ENCODE peak calls at places on chromosome 9, in nine cellular contexts. K is gastrocnemius medialis; G is adipocyte; R is non-pigmented ciliary epithelial cell; V is T-cell; H is astrocyte of the cerebellum; O is transverse colon; B is stimulated activated effector memory CD8-positive, alpha-beta T cell treated with anti-CD3 and anti-CD28 coated beads, Interleukin-12 subunit alpha, Interleukin-12 subunit beta, amount 100 ng/mL, for 72 hours; A is NCI-H345. N is an unnamed sample.

GRCh38 chr9:117073539-117074336 is 341.1 kb downstream of the ASTN2 start:
- DNase-seq in K (no peak), G (no peak), R (no peak), V (no peak), H (peak), O (no peak), B (no peak), A (peak), N (peak)

GRCh38 chr9:134434896-134435506 is 108.7 kb downstream of the RXRA start:
- DNase-seq in K (peak), G (peak), R (peak), V (no peak), H (peak), O (peak), B (no peak), A (peak), N (peak)

GRCh38 chr9:107337676-107338590 is 54.9 kb downstream of the RAD23B start:
- DNase-seq in K (no peak), G (peak), R (no peak), V (no peak), H (no peak), O (no peak), B (no peak), A (no peak), N (peak)

GRCh38 chr9:120692901-120693573 is 21.2 kb downstream of the MEGF9 start:
- DNase-seq in K (no peak), G (peak), R (no peak), V (no peak), H (peak), O (no peak), B (no peak), A (no peak), N (no peak)

GRCh38 chr9:135925496-135926133 is 18.3 kb upstream of the CAMSAP1 start:
- DNase-seq in K (no peak), G (no peak), R (no peak), V (no peak), H (no peak), O (no peak), B (peak), A (no peak), N (no peak)

GRCh38 chr9:128438343-128439109 is 17.3 kb upstream of the ODF2 start:
- DNase-seq in K (peak), G (peak), R (no peak), V (peak), H (peak), O (peak), B (peak), A (peak), N (peak)

GRCh38 chr9:105198023-105198422 is 46.4 kb upstream of the SLC44A1 start:
- DNase-seq in K (no peak), G (no peak), R (no peak), V (no peak), H (no peak), O (no peak), B (no peak), A (no peak), N (no peak)

GRCh38 chr9:18429065-18429464 is 44.9 kb upstream of the ADAMTSL1 start:
- DNase-seq in K (no peak), G (peak), R (no peak), V (no peak), H (no peak), O (no peak), B (no peak), A (no peak), N (peak)

GRCh38 chr9:110555971-110556370 is 23.6 kb downstream of the SVEP1 start:
- DNase-seq in K (peak), G (peak), R (peak), V (no peak), H (peak), O (peak), B (no peak), A (no peak), N (peak)

GRCh38 chr9:93226819-93227218 is 42.9 kb downstream of the WNK2 start:
- DNase-seq in K (no peak), G (no peak), R (no peak), V (no peak), H (no peak), O (peak), B (no peak), A (no peak), N (no peak)

GRCh38 chr9:127384016-127384730 is 12.8 kb upstream of the SLC2A8 start:
- DNase-seq in K (no peak), G (no peak), R (no peak), V (no peak), H (no peak), O (no peak), B (no peak), A (no peak), N (no peak)

GRCh38 chr9:110327735-110328134 is 9.9 kb downstream of the TXNDC8 start:
- DNase-seq in K (no peak), G (no peak), R (no peak), V (no peak), H (no peak), O (no peak), B (no peak), A (no peak), N (no peak)

GRCh38 chr9:2157277-2158105 is 142.3 kb downstream of the SMARCA2 start:
- DNase-seq in K (peak), G (peak), R (no peak), V (no peak), H (no peak), O (peak), B (peak), A (no peak), N (peak)

GRCh38 chr9:26781906-26782305 is 110.7 kb downstream of the CAAP1 start:
- DNase-seq in K (no peak), G (peak), R (no peak), V (no peak), H (no peak), O (no peak), B (no peak), A (no peak), N (no peak)

GRCh38 chr9:7154003-7154619 is 396.3 kb downstream of the KDM4C start:
- DNase-seq in K (no peak), G (no peak), R (no peak), V (no peak), H (no peak), O (no peak), B (no peak), A (no peak), N (no peak)

GRCh38 chr9:20015427-20015931 is 226.6 kb upstream of the SLC24A2 start:
- DNase-seq in K (no peak), G (no peak), R (no peak), V (peak), H (no peak), O (no peak), B (no peak), A (no peak), N (no peak)

GRCh38 chr9:93464395-93464794 is 11.0 kb upstream of the FAM120AOS start:
- DNase-seq in K (no peak), G (no peak), R (no peak), V (no peak), H (no peak), O (no peak), B (no peak), A (no peak), N (no peak)

GRCh38 chr9:115717298-115717697 is 436.3 kb upstream of the PAPPA start:
- DNase-seq in K (no peak), G (peak), R (no peak), V (no peak), H (no peak), O (no peak), B (no peak), A (no peak), N (no peak)

GRCh38 chr9:114910541-114910940 is 19.9 kb downstream of the TNFSF8 start:
- DNase-seq in K (no peak), G (no peak), R (no peak), V (no peak), H (no peak), O (no peak), B (no peak), A (no peak), N (peak)

GRCh38 chr9:131992906-131993657 is 86.6 kb downstream of the MED27 start:
- DNase-seq in K (no peak), G (no peak), R (no peak), V (no peak), H (no peak), O (no peak), B (no peak), A (no peak), N (no peak)

GRCh38 chr9:70805953-70806352 is 315.5 kb downstream of the TRPM3 start:
- DNase-seq in K (peak), G (no peak), R (no peak), V (no peak), H (no peak), O (no peak), B (no peak), A (no peak), N (no peak)

GRCh38 chr9:123784513-123784912 is 145.4 kb downstream of the DENND1A start:
- DNase-seq in K (no peak), G (peak), R (peak), V (no peak), H (peak), O (no peak), B (no peak), A (no peak), N (peak)

GRCh38 chr9:127568971-127569818 is 42.9 kb upstream of the STXBP1 start:
- DNase-seq in K (peak), G (peak), R (no peak), V (peak), H (peak), O (peak), B (peak), A (peak), N (peak)

GRCh38 chr9:98442541-98442940 is 187.1 kb upstream of the TBC1D2 start:
- DNase-seq in K (no peak), G (no peak), R (no peak), V (no peak), H (no peak), O (no peak), B (no peak), A (no peak), N (no peak)

GRCh38 chr9:117526674-117527073 is 111.8 kb upstream of the ASTN2 start:
- DNase-seq in K (no peak), G (no peak), R (no peak), V (no peak), H (no peak), O (no peak), B (no peak), A (peak), N (no peak)

GRCh38 chr9:93648836-93649235 is 72.5 kb downstream of the PHF2 start:
- DNase-seq in K (peak), G (no peak), R (no peak), V (no peak), H (no peak), O (peak), B (no peak), A (no peak), N (no peak)

GRCh38 chr9:129225815-129226214 is 47.8 kb upstream of the IER5L start:
- DNase-seq in K (peak), G (peak), R (peak), V (peak), H (peak), O (peak), B (no peak), A (no peak), N (peak)

GRCh38 chr9:81380960-81381359 is 308.4 kb downstream of the TLE1 start:
- DNase-seq in K (no peak), G (no peak), R (no peak), V (no peak), H (no peak), O (no peak), B (no peak), A (no peak), N (peak)

GRCh38 chr9:119370816-119371215 is 1.6 kb upstream of the BRINP1 start:
- DNase-seq in K (no peak), G (peak), R (no peak), V (no peak), H (peak), O (peak), B (no peak), A (no peak), N (peak)

GRCh38 chr9:136119259-136120118 is 814 bp upstream of the TMEM250 start:
- DNase-seq in K (peak), G (peak), R (no peak), V (no peak), H (no peak), O (peak), B (no peak), A (no peak), N (peak)